ENCODE peak calls at places on chromosomes 12 and 14, in four cellular contexts. L, J, Y and X are unnamed samples.
A peak's percentile ranks its signal among the peaks of the same experiment; 100 is the strongest.

GRCh38 chr12:112822056-112822455 is 30.5 kb downstream of the RPH3A start:
- DNase-seq in L (no peak), Y (no peak), J (no peak), X (no peak)

GRCh38 chr12:3803865-3804472 is 51.1 kb upstream of the CRACR2A start:
- DNase-seq in J (peak; percentile 82), Y (peak; percentile 70), L (peak; percentile 66), X (peak; percentile 77)

GRCh38 chr14:49970474-49971147 is 77.7 kb downstream of the ARF6 start:
- DNase-seq in Y (no peak), L (no peak), J (no peak), X (no peak)

GRCh38 chr14:100292301-100292775 is 13.9 kb downstream of the SLC25A29 start:
- DNase-seq in L (no peak), Y (no peak), J (no peak), X (peak; percentile 70)

GRCh38 chr12:176321-177181 is 37.4 kb downstream of the SLC6A12 start:
- DNase-seq in J (no peak), Y (no peak), L (no peak), X (peak; percentile 60)

GRCh38 chr12:65923228-65923627 is 98.9 kb downstream of the HMGA2 start:
- DNase-seq in Y (no peak), L (no peak), J (no peak), X (no peak)

GRCh38 chr14:21334202-21334906 is 49.5 kb downstream of the SUPT16H start:
- DNase-seq in L (no peak), Y (no peak), J (no peak), X (no peak)

GRCh38 chr14:100589760-100590469 is 2.7 kb upstream of the BEGAIN start:
- DNase-seq in J (no peak), Y (peak; percentile 0), L (no peak), X (no peak)

GRCh38 chr12:23474438-23475000 is 475.0 kb downstream of the SOX5 start:
- DNase-seq in Y (no peak), L (no peak), J (no peak), X (no peak)

GRCh38 chr12:65330341-65330740 is 51.9 kb downstream of the MSRB3 start:
- DNase-seq in L (no peak), Y (no peak), J (no peak), X (no peak)

DNA sequence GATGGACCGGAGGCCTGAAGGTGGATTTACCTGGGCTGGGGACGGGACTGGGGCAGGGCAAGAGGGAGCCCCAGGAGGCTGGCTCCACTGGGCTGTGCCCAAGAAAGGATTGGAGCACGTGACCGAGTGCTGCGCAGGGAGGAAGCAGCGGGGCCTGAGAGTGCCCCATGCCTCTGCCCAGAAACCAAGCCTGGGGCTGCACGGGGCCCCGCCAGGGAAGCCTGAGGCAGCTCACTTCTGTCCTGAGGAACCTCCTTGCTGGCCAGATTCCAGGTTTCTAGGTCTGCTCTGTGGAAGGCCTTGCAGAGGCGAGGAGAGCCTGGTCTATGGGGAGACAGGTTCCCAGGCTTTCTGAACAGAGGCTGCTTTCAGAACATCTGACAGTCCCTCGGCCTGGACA is 10.4 kb downstream of the NGB start:
- DNase-seq in L (no peak), J (no peak), Y (no peak), X (no peak)
- H3K4me3 ChIP-seq in L (no peak overlapping the region), J (no peak overlapping the region), Y (no peak overlapping the region), X (no peak overlapping the region)

GRCh38 chr12:77861317-77861716 is 30.6 kb downstream of the NAV3 start:
- DNase-seq in J (no peak), L (no peak), Y (no peak), X (no peak)
- H3K4me3 ChIP-seq in J (no peak overlapping the region), L (no peak overlapping the region), Y (no peak overlapping the region), X (no peak overlapping the region)

GRCh38 chr12:53624453-53624852 is 1.7 kb downstream of the ATF7 start:
- DNase-seq in J (no peak), Y (no peak), L (no peak), X (no peak)
- H3K4me3 ChIP-seq in J (peak overlapping the region; percentile 91), Y (peak overlapping the region; percentile 79), L (peak overlapping the region; percentile 41), X (peak overlapping the region; percentile 63)

DNA sequence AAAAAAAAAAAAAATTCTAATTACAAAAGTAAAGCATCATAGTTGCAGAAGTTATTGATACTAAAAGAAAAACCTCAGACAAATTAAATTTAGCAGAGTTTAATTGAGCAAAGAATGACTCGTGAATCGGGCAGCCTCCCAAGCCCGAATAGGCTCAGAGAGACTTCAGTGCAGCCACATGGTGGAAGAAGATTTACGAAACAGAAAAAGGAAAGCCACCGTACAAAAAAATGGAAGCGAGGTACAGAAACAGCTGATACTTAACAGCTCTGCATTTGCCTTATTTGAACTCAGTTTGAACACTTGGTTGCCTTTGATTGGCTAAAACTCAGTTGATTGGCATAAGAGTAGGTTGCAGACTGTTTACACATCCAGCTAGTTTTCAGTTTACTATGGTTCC is 12.9 kb downstream of the TTC9 start:
- DNase-seq in J (no peak), Y (no peak), L (no peak), X (no peak)
- H3K4me3 ChIP-seq in J (no peak overlapping the region), Y (no peak overlapping the region), L (no peak overlapping the region), X (no peak overlapping the region)

GRCh38 chr14:44912041-44912869 is 49.5 kb downstream of the KLHL28 start:
- DNase-seq in Y (peak; percentile 16), L (no peak), J (no peak), X (peak; percentile 60)
- H3K4me3 ChIP-seq in Y (peak overlapping the region; percentile 73), L (peak overlapping the region; percentile 48), J (no peak overlapping the region), X (peak overlapping the region; percentile 45)

DNA sequence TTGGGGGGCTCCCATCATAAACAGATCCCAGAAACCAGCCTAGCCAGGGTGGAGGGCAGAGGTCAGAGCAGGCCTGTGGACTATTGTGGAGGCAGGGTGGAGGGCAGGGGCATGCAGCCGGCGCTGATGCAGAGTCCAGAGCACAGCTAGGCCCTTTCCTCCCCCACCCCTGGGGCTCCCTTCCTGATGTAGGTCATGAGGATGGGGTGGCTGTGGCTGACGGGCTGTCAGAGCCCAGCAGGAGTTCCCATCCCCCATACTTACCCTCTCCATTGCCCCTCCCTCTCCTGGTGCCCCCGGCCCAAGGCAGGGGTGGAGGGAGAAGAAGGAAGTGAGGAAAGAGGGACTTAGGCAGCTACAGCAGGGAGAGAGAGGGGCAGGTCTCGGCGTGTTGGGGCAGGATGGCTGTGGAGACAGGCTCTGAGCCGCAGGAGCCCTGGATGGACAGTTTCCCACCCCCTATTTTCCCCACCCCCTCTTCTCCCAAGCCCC is 5.7 kb upstream of the ZNF385A start:
- DNase-seq in J (peak; percentile 34), Y (peak; percentile 13), L (no peak), X (no peak)
- H3K4me3 ChIP-seq in J (peak overlapping the region; percentile 78), Y (no peak overlapping the region), L (no peak overlapping the region), X (no peak overlapping the region)